ENCODE peak calls at places on chromosomes 13 and 19, in ten cellular contexts. M, E, R, O, V, X, J, F, W and H are unnamed samples.
A peak's percentile ranks its signal among the peaks of the same experiment; 100 is the strongest.

GRCh38 chr13:88937381-88937780 is 1266.2 kb downstream of the SLITRK5 start:
- DNase-seq in J (no peak), X (no peak), E (no peak), V (no peak), F (no peak), R (no peak), W (no peak), O (no peak), M (no peak), H (no peak)

GRCh38 chr13:96804186-96804585 is 190.1 kb downstream of the OXGR1 start:
- DNase-seq in O (no peak), F (no peak), E (no peak), J (no peak), R (no peak), M (no peak), V (no peak), W (no peak), X (no peak), H (no peak)

GRCh38 chr19:55152017-55152416 is 3.0 kb upstream of the TNNT1 start:
- DNase-seq in R (no peak), F (no peak), W (no peak), E (no peak), J (no peak), O (no peak), V (peak; percentile 84), M (no peak), X (no peak), H (no peak)

GRCh38 chr19:13154911-13155471 is 4.8 kb downstream of the IER2 start:
- DNase-seq in E (peak; percentile 69), M (no peak), X (peak; percentile 95), V (peak; percentile 68), W (peak; percentile 88), J (peak; percentile 54), F (peak; percentile 79), O (peak; percentile 70), R (no peak), H (peak; percentile 86)

GRCh38 chr13:27359203-27359821 is 65.1 kb upstream of the GTF3A start:
- DNase-seq in W (no peak), F (peak; percentile 78), V (peak; percentile 68), X (peak; percentile 30), E (peak; percentile 47), J (peak; percentile 53), O (peak; percentile 67), M (peak; percentile 53), R (peak; percentile 22), H (peak; percentile 31)

GRCh38 chr13:91313103-91313502 is 34.4 kb upstream of the MIR17HG start:
- DNase-seq in R (peak; percentile 55), O (no peak), V (peak; percentile 51), W (no peak), J (no peak), F (peak; percentile 30), M (peak; percentile 2), E (no peak), X (no peak), H (peak; percentile 40)

GRCh38 chr19:32595491-32595890 is 14.5 kb downstream of the PDCD5 start:
- DNase-seq in M (no peak), J (no peak), O (no peak), V (no peak), E (no peak), R (no peak), F (no peak), X (no peak), W (no peak), H (no peak)

GRCh38 chr19:50713556-50714236 is 5.9 kb downstream of the SHANK1 start:
- DNase-seq in M (no peak), J (no peak), X (no peak), E (no peak), V (no peak), W (no peak), O (no peak), F (no peak), R (no peak), H (no peak)

GRCh38 chr19:58543826-58544590 is at the start of gene TRIM28:
- DNase-seq in J (peak; percentile 98), M (peak; percentile 100), F (peak; percentile 100), R (peak; percentile 97), W (peak; percentile 98), X (peak; percentile 98), V (peak; percentile 100), O (peak; percentile 100), E (peak; percentile 98), H (peak; percentile 100)

GRCh38 chr13:43270043-43270830 is 246.9 kb downstream of the DNAJC15 start:
- DNase-seq in W (no peak), O (no peak), V (no peak), F (peak; percentile 15), E (no peak), M (no peak), J (no peak), R (no peak), X (no peak), H (no peak)
- H3K27ac ChIP-seq in W (no peak overlapping the region), O (no peak overlapping the region), V (no peak overlapping the region), F (peak overlapping the region; percentile 94), E (no peak overlapping the region), M (peak overlapping the region; percentile 61), J (peak overlapping the region; percentile 62), R (no peak overlapping the region), X (no peak overlapping the region), H (no peak overlapping the region)

GRCh38 chr19:22620401-22620800 is 13.7 kb upstream of the ZNF492 start:
- DNase-seq in E (no peak), X (no peak), J (no peak), O (no peak), F (no peak), M (no peak), V (no peak), W (peak; percentile 50), R (no peak), H (no peak)

GRCh38 chr19:22616659-22617058 is 17.5 kb upstream of the ZNF492 start:
- DNase-seq in X (no peak), E (no peak), R (no peak), V (no peak), F (no peak), J (no peak), W (peak; percentile 49), M (no peak), O (no peak), H (no peak)

GRCh38 chr19:22619932-22620331 is 14.2 kb upstream of the ZNF492 start:
- DNase-seq in O (no peak), W (peak; percentile 47), J (no peak), X (no peak), M (no peak), R (no peak), F (no peak), E (no peak), V (no peak), H (no peak)

GRCh38 chr19:22619371-22619770 is 14.8 kb upstream of the ZNF492 start:
- DNase-seq in X (no peak), V (no peak), J (no peak), E (no peak), O (no peak), F (no peak), W (no peak), R (no peak), M (no peak), H (no peak)

GRCh38 chr19:22617614-22618325 is 16.4 kb upstream of the ZNF492 start:
- DNase-seq in F (no peak), W (no peak), E (peak; percentile 27), R (no peak), J (peak; percentile 29), X (no peak), O (peak; percentile 59), M (no peak), V (no peak), H (no peak)
- H3K27ac ChIP-seq in F (no peak overlapping the region), W (peak overlapping the region; percentile 53), E (no peak overlapping the region), R (no peak overlapping the region), J (no peak overlapping the region), X (no peak overlapping the region), O (peak overlapping the region; percentile 42), M (no peak overlapping the region), V (no peak overlapping the region), H (no peak overlapping the region)

GRCh38 chr19:14722127-14722526 is 32.3 kb downstream of the ZNF333 start:
- DNase-seq in F (no peak), V (no peak), J (no peak), X (no peak), M (no peak), E (no peak), R (no peak), W (no peak), O (no peak), H (no peak)
- H3K27ac ChIP-seq in F (no peak overlapping the region), V (no peak overlapping the region), J (no peak overlapping the region), X (no peak overlapping the region), M (no peak overlapping the region), E (no peak overlapping the region), R (no peak overlapping the region), W (no peak overlapping the region), O (no peak overlapping the region), H (no peak overlapping the region)

GRCh38 chr13:71046360-71047079 is 820.5 kb downstream of the DACH1 start:
- DNase-seq in V (no peak), E (no peak), R (no peak), X (no peak), M (no peak), F (no peak), J (no peak), O (no peak), W (no peak), H (no peak)
- H3K27ac ChIP-seq in V (no peak overlapping the region), E (no peak overlapping the region), R (no peak overlapping the region), X (no peak overlapping the region), M (no peak overlapping the region), F (no peak overlapping the region), J (no peak overlapping the region), O (no peak overlapping the region), W (no peak overlapping the region), H (no peak overlapping the region)

GRCh38 chr19:38264486-38265212 is at the start of gene SPINT2:
- DNase-seq in W (no peak), X (no peak), F (no peak), R (peak; percentile 65), M (peak; percentile 84), V (no peak), E (no peak), O (no peak), J (no peak), H (peak; percentile 72)
- H3K27ac ChIP-seq in W (peak within 1 kb of the TSS; percentile 91), X (peak within 1 kb of the TSS; percentile 98), F (peak within 1 kb of the TSS; percentile 87), R (peak within 1 kb of the TSS; percentile 63), M (peak within 1 kb of the TSS; percentile 91), V (no peak within 1 kb of the TSS), E (no peak within 1 kb of the TSS), O (peak within 1 kb of the TSS; percentile 61), J (peak within 1 kb of the TSS; percentile 37), H (no peak within 1 kb of the TSS)

GRCh38 chr19:14411161-14411560 is 8.0 kb downstream of the DDX39A start:
- DNase-seq in W (no peak), E (no peak), F (no peak), R (no peak), O (no peak), X (no peak), M (no peak), V (no peak), J (no peak), H (no peak)

GRCh38 chr19:14412436-14413071 is 6.6 kb downstream of the DDX39A start:
- DNase-seq in X (no peak), V (no peak), F (no peak), M (no peak), W (no peak), R (no peak), J (no peak), E (no peak), O (no peak), H (no peak)

GRCh38 chr19:14410054-14410774 is 8.9 kb downstream of the DDX39A start:
- DNase-seq in M (no peak), O (no peak), V (no peak), R (no peak), W (no peak), F (no peak), J (no peak), X (no peak), E (no peak), H (peak; percentile 71)

GRCh38 chr19:14409157-14410053 is 9.7 kb downstream of the DDX39A start:
- DNase-seq in M (no peak), F (no peak), W (no peak), R (no peak), V (no peak), E (no peak), J (no peak), X (no peak), O (no peak), H (peak; percentile 63)

GRCh38 chr19:14410775-14411134 is 8.4 kb downstream of the DDX39A start:
- DNase-seq in R (no peak), W (no peak), E (no peak), O (no peak), M (no peak), X (no peak), F (no peak), J (no peak), V (no peak), H (no peak)
- H3K27ac ChIP-seq in R (no peak overlapping the region), W (no peak overlapping the region), E (no peak overlapping the region), O (no peak overlapping the region), M (no peak overlapping the region), X (no peak overlapping the region), F (no peak overlapping the region), J (no peak overlapping the region), V (no peak overlapping the region), H (peak overlapping the region; percentile 1)